ENCODE peak calls at places on chromosome 22, in five cellular contexts. D is cardiac fibroblast, B is stomach, O is heart left ventricle, G is epithelial cell of proximal tubule. E is an unnamed sample.

GRCh38 chr22:29998627-29999026 is 81.6 kb upstream of the HORMAD2 start:
- DNase-seq in D (no peak), B (no peak), O (no peak), G (no peak), E (no peak)

GRCh38 chr22:38187413-38188212 is 6.0 kb upstream of the PLA2G6 start:
- DNase-seq in D (peak; percentile 72), B (peak; percentile 66), O (no peak), G (no peak), E (no peak)

GRCh38 chr22:29481265-29482000 is 1.4 kb downstream of the NEFH start:
- DNase-seq in D (no peak), B (no peak), O (no peak), G (no peak), E (no peak)

GRCh38 chr22:24554316-24555159 is at the start of gene GUCD1:
- DNase-seq in D (peak; percentile 53), B (peak; percentile 31), O (peak; percentile 31), G (no peak), E (no peak)

GRCh38 chr22:27801197-27801615 is 350 bp downstream of the MN1 start:
- DNase-seq in D (peak; percentile 54), B (peak; percentile 33), O (no peak), G (no peak), E (no peak)

GRCh38 chr22:30921108-30921507 is 47.5 kb downstream of the MORC2 start:
- DNase-seq in D (no peak), B (no peak), O (no peak), G (no peak), E (no peak)

GRCh38 chr22:49523374-49524008 is 304.2 kb downstream of the BRD1 start:
- DNase-seq in D (no peak), B (no peak), O (no peak), G (no peak), E (no peak)

GRCh38 chr22:31206896-31207687 is 5.0 kb upstream of the LIMK2 start:
- DNase-seq in D (peak; percentile 19), B (peak; percentile 83), O (peak; percentile 49), G (no peak), E (no peak)

GRCh38 chr22:28557184-28557583 is 122.5 kb downstream of the TTC28 start:
- DNase-seq in D (no peak), B (no peak), O (no peak), G (no peak), E (no peak)

GRCh38 chr22:24284747-24285203 is 14.1 kb downstream of the SPECC1L start:
- DNase-seq in D (no peak), B (no peak), O (no peak), G (no peak), E (no peak)

GRCh38 chr22:27541831-27542230 is 259.7 kb downstream of the MN1 start:
- DNase-seq in D (no peak), B (no peak), O (no peak), G (no peak), E (no peak)

GRCh38 chr22:42432020-42432596 is at the start of gene NFAM1:
- DNase-seq in D (no peak), B (peak; percentile 44), O (peak; percentile 66), G (no peak), E (no peak)

GRCh38 chr22:45602824-45603301 is 68.8 kb upstream of the ATXN10 start:
- DNase-seq in D (peak; percentile 49), B (no peak), O (no peak), G (no peak), E (no peak)

GRCh38 chr22:30266445-30267381 is at the start of gene OSM:
- DNase-seq in D (no peak), B (peak; percentile 70), O (peak; percentile 73), G (no peak), E (no peak)

GRCh38 chr22:27470169-27470772 is 331.3 kb downstream of the MN1 start:
- DNase-seq in D (no peak), B (no peak), O (no peak), G (no peak), E (no peak)

GRCh38 chr22:28978158-28978557 is 83.5 kb downstream of the C22orf31 start:
- DNase-seq in D (peak; percentile 29), B (no peak), O (no peak), G (no peak), E (no peak)

GRCh38 chr22:31229402-31230140 is 17.5 kb downstream of the LIMK2 start:
- DNase-seq in D (peak; percentile 65), B (peak; percentile 81), O (peak; percentile 76), G (no peak), E (no peak)

GRCh38 chr22:38212442-38212841 is 10.6 kb downstream of the MAFF start:
- DNase-seq in D (no peak), B (no peak), O (no peak), G (no peak), E (no peak)

GRCh38 chr22:49307071-49307830 is 520.4 kb downstream of the BRD1 start:
- DNase-seq in D (no peak), B (peak; percentile 8), O (peak; percentile 14), G (no peak), E (no peak)

GRCh38 chr22:42688914-42689275 is 31.8 kb downstream of the A4GALT start:
- DNase-seq in D (peak; percentile 45), B (no peak), O (no peak), G (no peak), E (no peak)

GRCh38 chr22:27564806-27565205 is 236.8 kb downstream of the MN1 start:
- DNase-seq in D (no peak), B (no peak), O (no peak), G (no peak), E (no peak)

GRCh38 chr22:38203090-38203810 is 1.5 kb downstream of the MAFF start:
- DNase-seq in D (no peak), B (peak; percentile 85), O (peak; percentile 54), G (no peak), E (no peak)

GRCh38 chr22:34886812-34887211 is 179.1 kb upstream of the ISX start:
- DNase-seq in D (no peak), B (no peak), O (no peak), G (no peak), E (no peak)

GRCh38 chr22:46003271-46004091 is 26.5 kb upstream of the WNT7B start:
- DNase-seq in D (no peak), B (no peak), O (peak; percentile 24), G (no peak), E (no peak)

GRCh38 chr22:33923033-33923432 is 2.8 kb upstream of the LARGE1 start:
- DNase-seq in D (no peak), B (no peak), O (no peak), G (no peak), E (no peak)

GRCh38 chr22:30887861-30888260 is 80.7 kb downstream of the MORC2 start:
- DNase-seq in D (no peak), B (no peak), O (no peak), G (no peak), E (no peak)

GRCh38 chr22:30855677-30856518 is 112.7 kb downstream of the MORC2 start:
- DNase-seq in D (no peak), B (peak; percentile 7), O (no peak), G (no peak), E (no peak)

GRCh38 chr22:30043181-30043580 is 37.1 kb upstream of the HORMAD2 start:
- DNase-seq in D (no peak), B (no peak), O (no peak), G (no peak), E (no peak)

GRCh38 chr22:27839261-27839660 is 37.7 kb upstream of the MN1 start:
- DNase-seq in D (no peak), B (no peak), O (no peak), G (no peak), E (no peak)

GRCh38 chr22:19845369-19845722 is 9.3 kb downstream of the GNB1L start:
- DNase-seq in D (no peak), B (no peak), O (no peak), G (no peak), E (no peak)

GRCh38 chr22:48051796-48052620 is 1289.6 kb downstream of the TBC1D22A start:
- DNase-seq in D (no peak), B (no peak), O (no peak), G (no peak), E (no peak)

GRCh38 chr22:28795932-28796856 is 4.2 kb downstream of the XBP1 start:
- DNase-seq in D (no peak), B (no peak), O (no peak), G (no peak), E (no peak)

GRCh38 chr22:25711491-25711890 is 30.5 kb upstream of the MYO18B start:
- DNase-seq in D (no peak), B (no peak), O (no peak), G (no peak), E (no peak)

GRCh38 chr22:25710501-25710900 is 31.5 kb upstream of the MYO18B start:
- DNase-seq in D (no peak), B (no peak), O (no peak), G (no peak), E (no peak)

GRCh38 chr22:25712661-25713400 is 29.2 kb upstream of the MYO18B start:
- DNase-seq in D (no peak), B (no peak), O (no peak), G (no peak), E (no peak)

GRCh38 chr22:25706197-25706596 is 35.8 kb upstream of the MYO18B start:
- DNase-seq in D (no peak), B (no peak), O (no peak), G (no peak), E (no peak)

GRCh38 chr22:25709758-25710157 is 32.2 kb upstream of the MYO18B start:
- DNase-seq in D (no peak), B (no peak), O (no peak), G (no peak), E (no peak)
- TF ChIP-seq CTCF in D (no peak), B (no peak), O (no peak), G (no peak), E (no peak)

GRCh38 chr22:22908495-22908861 is 20.9 kb downstream of the IGLL5 start:
- DNase-seq in D (no peak), B (no peak), O (no peak), G (no peak), E (no peak)
- H3K4me3 ChIP-seq in D (no peak overlapping the region), B (no peak overlapping the region), O (no peak overlapping the region), G (no peak overlapping the region), E (no peak overlapping the region)

GRCh38 chr22:50696799-50697561 is 24.4 kb downstream of the SHANK3 start:
- DNase-seq in D (peak; percentile 30), B (no peak), O (no peak), G (no peak), E (no peak)
- TF ChIP-seq CTCF in D (peak; percentile 56), B (no peak), O (peak; percentile 33), G (peak; percentile 65), E (peak; percentile 72)

DNA sequence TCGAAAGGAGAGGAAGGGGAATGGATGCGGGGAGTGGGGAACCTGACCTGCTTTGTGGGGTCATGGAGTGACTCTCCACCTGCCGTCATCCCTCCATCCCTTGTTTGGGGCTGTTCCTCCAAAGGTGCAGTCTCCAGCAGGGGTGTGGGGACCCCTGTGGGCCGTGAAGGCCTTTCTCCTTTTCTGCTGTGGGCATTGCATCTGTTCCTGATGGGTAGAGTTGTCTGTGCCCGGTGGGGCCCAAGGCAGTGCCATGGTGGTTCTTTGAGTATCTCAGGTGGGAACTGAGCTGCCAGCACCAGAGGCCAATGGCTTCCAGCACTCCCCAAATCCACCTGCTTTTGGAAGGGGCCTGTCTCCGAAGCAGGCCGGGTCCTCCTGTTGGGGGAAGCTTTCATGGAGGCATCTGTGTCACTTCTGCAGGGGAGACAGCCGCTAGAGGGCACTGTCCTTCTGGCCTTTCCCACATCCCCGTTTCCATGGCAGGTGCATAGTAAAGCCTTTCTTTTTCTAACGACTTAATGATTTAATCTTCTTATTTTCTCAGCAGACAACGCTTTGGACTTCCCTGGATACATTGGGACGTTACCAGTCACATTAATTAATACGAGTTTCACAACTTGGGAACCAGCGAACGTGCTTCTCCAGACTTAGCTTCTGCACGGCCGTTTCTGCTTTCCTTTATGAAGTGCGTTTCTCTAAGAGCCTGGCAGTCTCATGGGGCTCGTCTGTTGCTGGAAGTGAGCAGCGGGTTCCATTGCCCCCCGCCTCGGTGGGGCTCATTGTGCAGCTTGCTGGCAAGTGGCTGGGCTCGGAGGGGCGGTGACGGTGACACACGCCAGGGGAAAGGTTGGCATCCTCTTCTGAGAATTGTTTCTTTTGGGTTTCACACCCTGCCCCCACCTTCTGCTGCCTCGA is 57.1 kb downstream of the PARVB start:
- DNase-seq in D (peak; percentile 80), B (peak; percentile 79), O (peak; percentile 78), G (no peak), E (peak; percentile 54)
- H3K4me3 ChIP-seq in D (no peak overlapping the region), B (no peak overlapping the region), O (no peak overlapping the region), G (no peak overlapping the region), E (peak overlapping the region; percentile 29)

E was measured in retinal pigment epithelial cell.